ENCODE peak calls at places on chromosomes 2 and 18, in seven cellular contexts. One of them, this sample, is unnamed.

GRCh38 chr2:78992451-78992806 is 33.1 kb upstream of the REG3G start:
- DNase-seq in left lung: no peak
- DNase-seq in AG04449: no peak
- DNase-seq in mammary epithelial cell: no peak
- DNase-seq in lower lobe of right lung: no peak
- DNase-seq in GM12865: no peak
- DNase-seq in body of pancreas: peak; percentile 53
- DNase-seq in this sample: no peak

GRCh38 chr2:24919100-24919976 is 699 bp downstream of the ADCY3 start:
- DNase-seq in body of pancreas: no peak
- DNase-seq in GM12865: peak; percentile 68
- DNase-seq in left lung: no peak
- DNase-seq in AG04449: no peak
- DNase-seq in lower lobe of right lung: no peak
- DNase-seq in mammary epithelial cell: peak; percentile 63
- DNase-seq in this sample: no peak

GRCh38 chr2:102636283-102636907 is 17.0 kb downstream of the SLC9A2 start:
- DNase-seq in left lung: no peak
- DNase-seq in lower lobe of right lung: no peak
- DNase-seq in mammary epithelial cell: peak; percentile 17
- DNase-seq in GM12865: no peak
- DNase-seq in AG04449: no peak
- DNase-seq in body of pancreas: no peak
- DNase-seq in this sample: no peak

GRCh38 chr2:191244350-191244749 is 854 bp upstream of the MYO1B start:
- DNase-seq in AG04449: no peak
- DNase-seq in lower lobe of right lung: no peak
- DNase-seq in body of pancreas: no peak
- DNase-seq in mammary epithelial cell: peak; percentile 23
- DNase-seq in GM12865: no peak
- DNase-seq in left lung: no peak
- DNase-seq in this sample: no peak

GRCh38 chr18:31977270-31977872 is 34.4 kb upstream of the TRAPPC8 start:
- DNase-seq in GM12865: peak; percentile 46
- DNase-seq in AG04449: no peak
- DNase-seq in mammary epithelial cell: peak; percentile 32
- DNase-seq in lower lobe of right lung: no peak
- DNase-seq in body of pancreas: peak; percentile 43
- DNase-seq in left lung: no peak
- DNase-seq in this sample: no peak

GRCh38 chr2:180761224-180761623 is 219.2 kb upstream of the UBE2E3 start:
- DNase-seq in mammary epithelial cell: peak; percentile 73
- DNase-seq in lower lobe of right lung: no peak
- DNase-seq in AG04449: no peak
- DNase-seq in body of pancreas: no peak
- DNase-seq in left lung: no peak
- DNase-seq in GM12865: peak; percentile 19
- DNase-seq in this sample: no peak

GRCh38 chr2:33377048-33377447 is 99.4 kb upstream of the RASGRP3 start:
- DNase-seq in AG04449: no peak
- DNase-seq in GM12865: no peak
- DNase-seq in lower lobe of right lung: no peak
- DNase-seq in left lung: no peak
- DNase-seq in mammary epithelial cell: no peak
- DNase-seq in body of pancreas: no peak
- DNase-seq in this sample: no peak

GRCh38 chr2:96359310-96359709 is 23.7 kb downstream of the NCAPH start:
- DNase-seq in body of pancreas: peak; percentile 25
- DNase-seq in GM12865: peak; percentile 23
- DNase-seq in mammary epithelial cell: no peak
- DNase-seq in lower lobe of right lung: no peak
- DNase-seq in left lung: peak; percentile 40
- DNase-seq in AG04449: no peak
- DNase-seq in this sample: no peak

GRCh38 chr2:231935207-231935524 is 9.0 kb upstream of the NPPC start:
- DNase-seq in left lung: no peak
- DNase-seq in GM12865: no peak
- DNase-seq in body of pancreas: no peak
- DNase-seq in AG04449: no peak
- DNase-seq in lower lobe of right lung: no peak
- DNase-seq in mammary epithelial cell: no peak
- DNase-seq in this sample: no peak

GRCh38 chr2:181468857-181469256 is 11.7 kb downstream of the ITGA4 start:
- DNase-seq in body of pancreas: no peak
- DNase-seq in left lung: no peak
- DNase-seq in GM12865: no peak
- DNase-seq in lower lobe of right lung: no peak
- DNase-seq in mammary epithelial cell: no peak
- DNase-seq in AG04449: no peak
- DNase-seq in this sample: no peak

GRCh38 chr2:106562826-106563594 is 75.8 kb downstream of the CD8B2 start:
- DNase-seq in left lung: no peak
- DNase-seq in body of pancreas: no peak
- DNase-seq in lower lobe of right lung: no peak
- DNase-seq in AG04449: no peak
- DNase-seq in mammary epithelial cell: no peak
- DNase-seq in GM12865: no peak
- DNase-seq in this sample: no peak
- TF ChIP-seq CTCF in left lung: no peak
- TF ChIP-seq CTCF in body of pancreas: no peak
- TF ChIP-seq CTCF in lower lobe of right lung: no peak
- TF ChIP-seq CTCF in AG04449: no peak
- TF ChIP-seq CTCF in mammary epithelial cell: no peak
- TF ChIP-seq CTCF in GM12865: no peak
- TF ChIP-seq CTCF in this sample: peak; percentile 14

GRCh38 chr2:63701406-63701805 is 112.6 kb downstream of the MDH1 start:
- DNase-seq in GM12865: no peak
- DNase-seq in lower lobe of right lung: no peak
- DNase-seq in AG04449: no peak
- DNase-seq in mammary epithelial cell: no peak
- DNase-seq in left lung: no peak
- DNase-seq in body of pancreas: no peak
- DNase-seq in this sample: no peak

GRCh38 chr2:63697160-63697559 is 108.4 kb downstream of the MDH1 start:
- DNase-seq in body of pancreas: no peak
- DNase-seq in left lung: no peak
- DNase-seq in GM12865: no peak
- DNase-seq in AG04449: no peak
- DNase-seq in mammary epithelial cell: no peak
- DNase-seq in lower lobe of right lung: no peak
- DNase-seq in this sample: no peak

GRCh38 chr2:63699549-63699839 is 110.7 kb downstream of the MDH1 start:
- DNase-seq in mammary epithelial cell: no peak
- DNase-seq in body of pancreas: no peak
- DNase-seq in AG04449: no peak
- DNase-seq in lower lobe of right lung: no peak
- DNase-seq in GM12865: no peak
- DNase-seq in left lung: no peak
- DNase-seq in this sample: no peak

GRCh38 chr2:63700276-63700675 is 111.5 kb downstream of the MDH1 start:
- DNase-seq in body of pancreas: no peak
- DNase-seq in mammary epithelial cell: no peak
- DNase-seq in AG04449: no peak
- DNase-seq in left lung: no peak
- DNase-seq in GM12865: no peak
- DNase-seq in lower lobe of right lung: no peak
- DNase-seq in this sample: no peak

DNA sequence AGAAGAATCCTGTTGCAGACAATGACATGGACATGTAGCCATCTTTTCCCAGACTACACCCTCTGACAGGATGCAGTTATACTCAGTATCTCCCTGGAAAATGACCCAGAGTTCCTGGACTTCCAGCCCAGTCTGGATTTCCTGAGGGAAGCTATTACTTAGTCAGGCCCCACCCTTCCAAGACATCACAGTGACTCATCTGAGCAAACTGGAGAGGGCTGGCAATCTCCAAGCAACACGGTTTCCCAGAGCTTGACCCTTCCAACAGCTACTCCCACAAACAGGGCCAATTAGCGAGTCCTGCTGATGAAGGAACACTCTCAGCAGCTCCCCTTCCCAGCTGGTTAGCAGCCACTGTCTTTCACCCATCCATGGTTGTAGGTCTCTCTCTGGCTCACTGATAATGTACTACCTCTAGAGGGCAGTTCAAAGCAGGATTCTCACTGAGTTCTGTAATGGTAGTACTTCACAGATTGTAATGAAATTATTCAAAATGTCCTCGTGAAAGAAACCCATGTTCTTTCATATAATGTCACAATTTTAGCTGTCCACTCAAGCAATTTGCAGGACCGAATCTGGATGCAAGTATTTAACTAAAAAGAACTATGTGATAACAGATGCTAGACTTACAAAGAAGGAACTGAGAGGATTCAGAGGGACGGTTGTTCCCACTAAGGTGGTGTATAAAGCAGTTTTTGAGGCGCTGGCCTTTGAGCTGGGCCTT is 110.2 kb downstream of the MDH1 start:
- DNase-seq in left lung: peak; percentile 64
- DNase-seq in AG04449: no peak
- DNase-seq in mammary epithelial cell: peak; percentile 88
- DNase-seq in GM12865: peak; percentile 55
- DNase-seq in lower lobe of right lung: no peak
- DNase-seq in body of pancreas: peak; percentile 22
- DNase-seq in this sample: peak; percentile 53
- H3K4me3 ChIP-seq in left lung: no peak overlapping the region
- H3K4me3 ChIP-seq in AG04449: no peak overlapping the region
- H3K4me3 ChIP-seq in mammary epithelial cell: no peak overlapping the region
- H3K4me3 ChIP-seq in GM12865: no peak overlapping the region
- H3K4me3 ChIP-seq in lower lobe of right lung: no peak overlapping the region
- H3K4me3 ChIP-seq in body of pancreas: no peak overlapping the region
- H3K4me3 ChIP-seq in this sample: no peak overlapping the region

GRCh38 chr18:11489266-11489899 is 120.0 kb upstream of the SLC35G4 start:
- DNase-seq in left lung: no peak
- DNase-seq in GM12865: no peak
- DNase-seq in AG04449: no peak
- DNase-seq in lower lobe of right lung: no peak
- DNase-seq in body of pancreas: no peak
- DNase-seq in mammary epithelial cell: no peak
- DNase-seq in this sample: no peak
- TF ChIP-seq CTCF in left lung: no peak
- TF ChIP-seq CTCF in GM12865: no peak
- TF ChIP-seq CTCF in AG04449: no peak
- TF ChIP-seq CTCF in lower lobe of right lung: no peak
- TF ChIP-seq CTCF in body of pancreas: no peak
- TF ChIP-seq CTCF in mammary epithelial cell: no peak
- TF ChIP-seq CTCF in this sample: no peak

DNA sequence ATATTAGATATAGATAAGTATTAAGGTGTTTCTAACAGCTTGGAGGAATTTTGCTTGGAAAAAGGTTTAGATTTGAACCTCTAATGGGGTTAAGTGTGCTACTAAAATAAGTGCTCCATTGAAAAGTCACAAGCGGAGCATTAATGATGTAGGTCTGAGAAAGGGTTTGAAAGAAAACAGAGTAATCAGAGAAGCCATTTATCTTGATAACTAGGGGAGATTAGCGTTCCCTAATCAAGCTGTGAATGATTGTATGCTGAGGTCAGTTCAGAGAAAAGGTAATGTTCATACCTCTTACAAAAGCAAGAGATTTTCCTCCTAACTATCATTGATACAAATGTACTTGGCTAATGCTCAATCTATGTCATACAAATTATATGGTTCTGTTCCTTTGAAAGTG is 1.5 kb downstream of the ARHGAP25 start:
- DNase-seq in left lung: no peak
- DNase-seq in GM12865: no peak
- DNase-seq in AG04449: no peak
- DNase-seq in mammary epithelial cell: no peak
- DNase-seq in body of pancreas: no peak
- DNase-seq in lower lobe of right lung: no peak
- DNase-seq in this sample: no peak
- H3K4me3 ChIP-seq in left lung: no peak overlapping the region
- H3K4me3 ChIP-seq in GM12865: peak overlapping the region; percentile 53
- H3K4me3 ChIP-seq in AG04449: no peak overlapping the region
- H3K4me3 ChIP-seq in mammary epithelial cell: no peak overlapping the region
- H3K4me3 ChIP-seq in body of pancreas: no peak overlapping the region
- H3K4me3 ChIP-seq in lower lobe of right lung: peak overlapping the region; percentile 46
- H3K4me3 ChIP-seq in this sample: no peak overlapping the region

GRCh38 chr2:195810340-195811098 is 153.5 kb downstream of the SLC39A10 start:
- DNase-seq in GM12865: no peak
- DNase-seq in left lung: no peak
- DNase-seq in lower lobe of right lung: no peak
- DNase-seq in AG04449: no peak
- DNase-seq in mammary epithelial cell: no peak
- DNase-seq in body of pancreas: no peak
- DNase-seq in this sample: no peak
- TF ChIP-seq CTCF in GM12865: no peak
- TF ChIP-seq CTCF in left lung: no peak
- TF ChIP-seq CTCF in lower lobe of right lung: no peak
- TF ChIP-seq CTCF in AG04449: no peak
- TF ChIP-seq CTCF in mammary epithelial cell: no peak
- TF ChIP-seq CTCF in body of pancreas: no peak
- TF ChIP-seq CTCF in this sample: no peak